ENCODE peak calls at places on chromosomes 6 and 20, in eight cellular contexts. Q is cardiac muscle cell, X is adrenal gland, B is lower leg skin, F is hepatocyte, D is brain microvascular endothelial cell, P is stomach, M is heart left ventricle. Y is an unnamed sample.

GRCh38 chr6:157281570-157281969 is 41.7 kb downstream of the TMEM242 start:
- DNase-seq in X (peak), F (no peak), Q (no peak), M (no peak), D (peak), P (peak), B (no peak), Y (no peak)

GRCh38 chr20:51804754-51805153 is 2.4 kb upstream of the SALL4 start:
- DNase-seq in B (no peak), P (peak), D (no peak), M (no peak), Q (no peak), X (no peak), F (no peak), Y (no peak)

GRCh38 chr6:112203577-112204349 is 50.6 kb downstream of the LAMA4 start:
- DNase-seq in Q (no peak), X (no peak), D (peak), B (no peak), M (no peak), F (peak), P (no peak), Y (no peak)

GRCh38 chr6:148440877-148441453 is 98.3 kb downstream of the SASH1 start:
- DNase-seq in X (peak), M (peak), Q (peak), D (peak), B (peak), F (peak), P (peak), Y (no peak)

GRCh38 chr6:156928972-156929371 is 151.8 kb downstream of the ARID1B start:
- DNase-seq in B (no peak), D (no peak), F (no peak), P (no peak), Q (no peak), X (no peak), M (no peak), Y (no peak)

GRCh38 chr20:50721881-50722281 is 9.5 kb upstream of the PARD6B start:
- DNase-seq in Q (no peak), X (peak), F (no peak), M (no peak), D (peak), P (peak), B (peak), Y (no peak)

GRCh38 chr20:50048420-50049166 is 64.4 kb downstream of the UBE2V1 start:
- DNase-seq in M (no peak), X (no peak), F (no peak), B (no peak), D (no peak), Q (no peak), P (no peak), Y (no peak)

GRCh38 chr6:133300896-133301295 is 59.7 kb downstream of the EYA4 start:
- DNase-seq in M (no peak), F (no peak), B (no peak), Q (no peak), X (no peak), D (no peak), P (no peak), Y (no peak)

GRCh38 chr6:160519603-160520042 is 144.5 kb downstream of the LPA start:
- DNase-seq in D (no peak), B (peak), F (no peak), X (no peak), M (no peak), P (no peak), Q (no peak), Y (no peak)

GRCh38 chr6:3938715-3939376 is 89.7 kb downstream of the FAM50B start:
- DNase-seq in M (no peak), X (no peak), P (no peak), Q (no peak), B (no peak), D (no peak), F (no peak), Y (no peak)

GRCh38 chr20:53163486-53163885 is 191.3 kb downstream of the TSHZ2 start:
- DNase-seq in X (no peak), F (no peak), Q (no peak), M (no peak), D (peak), P (no peak), B (no peak), Y (no peak)

GRCh38 chr20:56631990-56632327 is 2.9 kb downstream of the TFAP2C start:
- DNase-seq in B (no peak), F (no peak), X (no peak), Q (no peak), D (no peak), M (no peak), P (no peak), Y (no peak)

GRCh38 chr6:168540713-168541291 is 99.8 kb downstream of the SMOC2 start:
- DNase-seq in P (no peak), M (no peak), B (no peak), D (no peak), X (no peak), F (no peak), Q (no peak), Y (no peak)

GRCh38 chr6:137868721-137869631 is 1.9 kb downstream of the TNFAIP3 start:
- DNase-seq in F (no peak), X (no peak), D (no peak), M (no peak), Q (no peak), P (no peak), B (no peak), Y (no peak)
- H3K4me3 ChIP-seq in F (peak), X (no peak), D (peak), M (peak), Q (peak), P (peak), B (no peak), Y (peak)

GRCh38 chr6:33198159-33198852 is 2.2 kb downstream of the RXRB start:
- DNase-seq in D (no peak), P (no peak), X (no peak), Q (no peak), M (no peak), F (no peak), B (no peak), Y (no peak)
- TF ChIP-seq CTCF in D (no peak), P (no peak), X (no peak), Q (no peak), M (no peak), F (no peak), B (no peak), Y (no peak)

DNA sequence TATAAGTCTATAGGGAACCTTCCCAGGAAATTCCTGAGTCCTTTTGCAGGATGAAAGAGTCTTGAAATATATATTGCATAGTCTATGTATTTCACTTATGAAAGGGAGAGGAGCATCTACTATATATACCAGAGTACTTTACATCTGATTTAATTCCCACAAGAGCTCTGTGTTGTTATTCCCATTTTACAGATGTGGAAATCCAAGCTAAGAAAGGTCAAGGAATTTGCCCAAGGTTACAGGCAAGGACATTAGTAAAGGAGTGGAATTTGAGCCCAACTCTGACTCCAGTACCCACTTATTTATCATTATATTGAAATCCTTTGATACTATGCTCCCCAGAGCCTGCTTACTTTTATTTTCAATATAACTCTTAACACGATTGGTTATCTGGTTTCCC is 2.6 kb downstream of the SESN1 start:
- DNase-seq in X (no peak), D (no peak), Q (no peak), B (no peak), F (no peak), M (no peak), P (no peak), Y (no peak)
- H3K4me3 ChIP-seq in X (no peak), D (no peak), Q (peak), B (no peak), F (peak), M (peak), P (peak), Y (no peak)

GRCh38 chr20:1118336-1119127 is at the start of gene PSMF1:
- DNase-seq in M (peak), D (peak), F (peak), Q (peak), B (peak), P (peak), X (peak), Y (peak)
- TF ChIP-seq CTCF in M (no peak), D (peak), F (peak), Q (no peak), B (no peak), P (no peak), X (no peak), Y (no peak)

DNA sequence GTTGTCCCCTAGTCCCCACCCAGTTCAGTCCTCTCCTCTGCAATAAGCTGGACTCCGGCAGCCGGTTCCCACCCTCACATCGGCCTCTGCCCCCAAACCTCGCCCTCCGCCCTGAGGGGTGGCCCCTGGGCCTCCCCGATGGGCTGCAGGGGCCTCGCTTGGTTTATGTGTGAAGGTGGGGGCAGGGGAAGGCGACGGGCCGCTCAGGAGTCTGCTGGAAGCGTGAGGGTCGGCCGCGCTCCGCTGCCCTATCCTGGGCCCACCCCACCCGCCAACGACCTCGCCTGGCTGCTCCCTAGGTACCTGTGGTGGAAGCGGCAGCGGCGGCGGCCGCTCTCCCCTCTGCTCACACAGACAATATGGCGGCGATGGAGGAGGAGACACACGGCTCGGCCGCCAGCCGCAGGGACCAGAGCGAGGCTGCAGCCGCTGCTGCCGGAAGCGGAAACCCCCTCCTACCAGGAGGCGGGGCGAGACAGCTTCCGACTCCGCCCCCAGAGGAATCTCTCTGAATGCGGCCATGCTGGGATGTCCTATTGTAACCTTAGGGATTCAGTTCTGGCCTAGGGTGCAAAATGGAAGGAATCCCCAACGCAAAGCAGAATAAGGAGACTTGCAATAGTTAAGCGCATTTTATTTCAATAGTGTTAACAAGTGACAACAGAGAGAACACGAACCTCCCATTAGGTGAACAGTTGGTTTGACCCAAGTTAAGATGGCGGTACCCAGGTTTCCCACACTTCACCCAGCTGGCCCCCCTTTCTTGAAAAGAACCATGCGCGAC is at the start of gene CSNK2A1:
- DNase-seq in F (peak), B (peak), X (peak), D (peak), M (peak), P (peak), Q (peak), Y (peak)
- H3K4me3 ChIP-seq in F (peak), B (peak), X (peak), D (peak), M (peak), P (peak), Q (peak), Y (peak)